ENCODE peak calls at places on chromosomes 2 and 18, in seven cellular contexts. B is H9, Z is mesendoderm, S is neuronal stem cell, W is mesenchymal stem cell, V is H1, F is trophoblast cell. M is an unnamed sample.

GRCh38 chr2:229409751-229410181 is 138.7 kb upstream of the PID1 start:
- DNase-seq in W (peak; percentile 38), B (no peak), V (no peak), F (no peak), S (no peak), Z (peak; percentile 85), M (peak; percentile 12)

GRCh38 chr2:185179783-185180182 is 558.8 kb upstream of the FSIP2 start:
- DNase-seq in S (no peak), Z (no peak), F (no peak), B (no peak), W (no peak), V (no peak), M (no peak)

GRCh38 chr2:73938761-73939352 is 12.2 kb downstream of the DGUOK start:
- DNase-seq in S (no peak), F (no peak), V (no peak), W (peak; percentile 37), B (no peak), Z (no peak), M (peak; percentile 79)

GRCh38 chr18:32661486-32662299 is 111.1 kb downstream of the KLHL14 start:
- DNase-seq in Z (peak; percentile 74), W (peak; percentile 61), F (peak; percentile 35), B (no peak), S (no peak), V (no peak), M (no peak)

GRCh38 chr2:133780099-133780996 is 212.1 kb upstream of the NCKAP5 start:
- DNase-seq in Z (peak; percentile 85), B (peak; percentile 47), S (peak; percentile 85), V (peak; percentile 75), F (peak; percentile 76), W (peak; percentile 76), M (peak; percentile 86)

GRCh38 chr2:27094353-27094984 is 7.9 kb downstream of the KHK start:
- DNase-seq in W (no peak), F (no peak), V (no peak), S (no peak), Z (no peak), B (no peak), M (no peak)

GRCh38 chr18:65235966-65236634 is 514.7 kb upstream of the CDH7 start:
- DNase-seq in Z (peak; percentile 30), F (no peak), W (peak; percentile 63), B (no peak), V (no peak), S (no peak), M (no peak)

GRCh38 chr2:48906640-48907039 is 151.1 kb upstream of the LHCGR start:
- DNase-seq in S (no peak), Z (no peak), W (no peak), F (no peak), V (no peak), B (no peak), M (no peak)

GRCh38 chr2:67845557-67846114 is 217.2 kb downstream of the C1D start:
- DNase-seq in W (no peak), S (peak; percentile 2), F (no peak), V (no peak), B (no peak), Z (no peak), M (peak; percentile 36)

GRCh38 chr18:12478269-12479057 is 70.7 kb downstream of the PRELID3A start:
- DNase-seq in W (peak; percentile 6), B (no peak), S (no peak), V (no peak), Z (peak; percentile 60), F (no peak), M (no peak)

GRCh38 chr18:75156139-75156750 is 52.7 kb downstream of the PTGR3 start:
- DNase-seq in F (no peak), B (no peak), V (no peak), Z (no peak), W (no peak), S (no peak), M (no peak)

GRCh38 chr2:44295636-44296359 is 20.5 kb downstream of the SLC3A1 start:
- DNase-seq in W (no peak), V (no peak), F (no peak), S (no peak), Z (peak; percentile 40), B (peak; percentile 42), M (no peak)

GRCh38 chr2:36399050-36399449 is 43.5 kb downstream of the CRIM1 start:
- DNase-seq in B (no peak), W (peak; percentile 25), F (no peak), S (no peak), Z (no peak), V (no peak), M (no peak)

GRCh38 chr2:147449323-147450080 is 395.3 kb upstream of the ACVR2A start:
- DNase-seq in S (peak; percentile 61), W (no peak), B (peak; percentile 39), F (no peak), Z (peak; percentile 85), V (no peak), M (no peak)

GRCh38 chr2:99708231-99708630 is 218.4 kb upstream of the REV1 start:
- DNase-seq in B (no peak), F (no peak), V (peak; percentile 34), Z (peak; percentile 49), W (no peak), S (no peak), M (no peak)

GRCh38 chr18:49052891-49053644 is 102.3 kb upstream of the SMAD7 start:
- DNase-seq in Z (no peak), V (no peak), S (no peak), B (no peak), F (peak; percentile 90), W (peak; percentile 64), M (peak; percentile 97)

GRCh38 chr2:235850289-235850688 is 317.9 kb downstream of the GBX2 start:
- DNase-seq in V (no peak), B (no peak), F (no peak), Z (no peak), W (no peak), S (no peak), M (no peak)

GRCh38 chr2:128003463-128003862 is 24.4 kb downstream of the SAP130 start:
- DNase-seq in V (no peak), S (no peak), B (no peak), W (no peak), Z (no peak), F (no peak), M (no peak)

GRCh38 chr2:72951303-72952095 is 34.2 kb downstream of the EMX1 start:
- DNase-seq in W (no peak), S (no peak), Z (peak; percentile 74), B (peak; percentile 95), F (no peak), V (peak; percentile 76), M (no peak)

GRCh38 chr2:8980096-8980495 is 23.4 kb downstream of the MBOAT2 start:
- DNase-seq in Z (peak; percentile 32), S (no peak), W (no peak), V (no peak), F (no peak), B (no peak), M (peak; percentile 46)

GRCh38 chr18:65527879-65528633 is 222.8 kb upstream of the CDH7 start:
- DNase-seq in F (no peak), W (no peak), S (no peak), B (no peak), Z (no peak), V (no peak), M (no peak)

GRCh38 chr2:162184796-162185195 is 32.7 kb upstream of the GCG start:
- DNase-seq in S (no peak), V (no peak), Z (no peak), W (no peak), B (no peak), F (no peak), M (no peak)

GRCh38 chr2:38073211-38074005 is 2.5 kb downstream of the CYP1B1 start:
- DNase-seq in F (peak; percentile 92), W (peak; percentile 49), V (peak; percentile 73), S (no peak), B (peak; percentile 55), Z (peak; percentile 65), M (no peak)

GRCh38 chr18:75003764-75004690 is 204.9 kb downstream of the PTGR3 start:
- DNase-seq in S (no peak), B (no peak), Z (peak; percentile 75), W (no peak), F (peak; percentile 15), V (no peak), M (no peak)

GRCh38 chr2:131035826-131036231 is 57.4 kb downstream of the FAM168B start:
- DNase-seq in V (no peak), B (no peak), Z (no peak), W (no peak), S (no peak), F (no peak), M (no peak)

GRCh38 chr2:221364672-221365071 is 207.4 kb downstream of the EPHA4 start:
- DNase-seq in B (no peak), W (no peak), F (no peak), V (no peak), Z (no peak), S (no peak), M (no peak)

GRCh38 chr2:221361633-221362032 is 210.5 kb downstream of the EPHA4 start:
- DNase-seq in W (no peak), Z (no peak), F (no peak), S (no peak), B (no peak), V (no peak), M (no peak)

GRCh38 chr2:221360742-221361141 is 211.4 kb downstream of the EPHA4 start:
- DNase-seq in W (no peak), Z (no peak), V (no peak), S (no peak), B (no peak), F (no peak), M (no peak)
- H2BK5ac ChIP-seq in W (no peak overlapping the region), Z (no peak overlapping the region), V (no peak overlapping the region), S (no peak overlapping the region), B (no peak overlapping the region), F (no peak overlapping the region), M (no peak overlapping the region)

GRCh38 chr2:21860913-21861312 is 737.1 kb downstream of the TDRD15 start:
- DNase-seq in V (no peak), Z (no peak), B (no peak), W (peak; percentile 5), S (no peak), F (no peak), M (peak; percentile 5)
- H2BK5ac ChIP-seq in V (no peak overlapping the region), Z (no peak overlapping the region), B (no peak overlapping the region), W (no peak overlapping the region), S (no peak overlapping the region), F (no peak overlapping the region), M (no peak overlapping the region)

DNA sequence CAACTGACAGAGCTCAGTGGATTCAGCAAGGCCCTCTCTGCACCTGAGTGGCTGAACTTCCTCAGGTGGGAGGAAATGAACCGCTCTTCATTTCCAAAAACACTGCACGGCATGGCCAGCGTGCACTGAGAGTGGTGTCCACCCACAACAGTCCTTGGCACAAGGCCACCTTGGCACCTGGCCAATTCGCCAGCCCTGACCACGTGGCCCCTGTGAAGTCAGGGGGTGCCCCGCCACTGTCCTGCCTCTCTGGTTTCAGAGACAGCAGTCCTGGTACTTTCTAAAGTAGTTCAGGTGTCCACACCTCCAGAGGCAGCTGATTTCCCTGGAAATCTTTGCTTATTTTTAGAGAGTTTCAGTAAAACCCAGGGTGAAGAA is 109.8 kb upstream of the GPC1 start:
- DNase-seq in W (no peak), V (no peak), Z (no peak), F (no peak), S (no peak), B (no peak), M (no peak)
- H2BK5ac ChIP-seq in W (no peak overlapping the region), V (no peak overlapping the region), Z (no peak overlapping the region), F (no peak overlapping the region), S (no peak overlapping the region), B (no peak overlapping the region), M (no peak overlapping the region)

DNA sequence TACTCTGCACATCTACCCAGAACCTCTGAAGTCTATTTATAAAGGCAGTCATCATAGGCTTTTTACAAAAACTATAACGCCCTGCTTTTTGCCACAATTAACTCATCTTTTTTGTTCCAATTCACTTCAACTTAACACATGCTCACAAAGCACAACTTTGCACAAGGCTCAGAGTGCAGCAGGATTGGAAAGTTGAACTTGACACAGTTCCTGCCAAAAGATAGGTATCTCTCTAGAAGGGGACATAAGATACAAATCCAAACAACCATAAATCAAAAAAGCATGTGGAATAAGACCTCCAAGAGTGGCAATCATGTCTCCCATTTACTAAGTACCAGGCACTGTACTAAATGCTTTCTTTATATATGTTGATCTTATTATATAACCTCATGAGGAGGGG is 36.2 kb downstream of the RPL37A start:
- DNase-seq in B (no peak), V (no peak), S (no peak), F (no peak), W (no peak), Z (no peak), M (no peak)
- H2BK5ac ChIP-seq in B (no peak overlapping the region), V (no peak overlapping the region), S (no peak overlapping the region), F (no peak overlapping the region), W (no peak overlapping the region), Z (no peak overlapping the region), M (peak overlapping the region; percentile 92)